ENCODE peak calls at places on chromosome 10, in four cellular contexts. R is activated naive CD8-positive, alpha-beta T cell treated with anti-CD3 and anti-CD28 coated beads, Interleukin-2, amount 50 U/mL, for 16 hours; L is neural crest cell; V is neuronal stem cell. K is an unnamed sample.

GRCh38 chr10:43057831-43058340 is 19.0 kb upstream of the RET start:
- DNase-seq in R (no peak), L (no peak), V (no peak), K (no peak)

GRCh38 chr10:123044391-123044790 is 35.6 kb downstream of the ACADSB start:
- DNase-seq in R (no peak), L (no peak), V (no peak), K (no peak)

GRCh38 chr10:71597821-71598498 is 121.6 kb downstream of the C10orf105 start:
- DNase-seq in R (no peak), L (no peak), V (no peak), K (no peak)

GRCh38 chr10:116195583-116195982 is 77.4 kb downstream of the GFRA1 start:
- DNase-seq in R (no peak), L (no peak), V (no peak), K (no peak)

GRCh38 chr10:30591249-30591670 is 38.3 kb downstream of the LYZL2 start:
- DNase-seq in R (peak), L (peak), V (peak), K (no peak)

GRCh38 chr10:527416-527815 is 162.1 kb downstream of the DIP2C start:
- DNase-seq in R (no peak), L (no peak), V (no peak), K (no peak)

GRCh38 chr10:104521901-104522827 is 118.9 kb upstream of the SORCS3 start:
- DNase-seq in R (no peak), L (no peak), V (no peak), K (no peak)

GRCh38 chr10:43398939-43399871 is 9.8 kb downstream of the HNRNPF start:
- DNase-seq in R (no peak), L (no peak), V (no peak), K (no peak)

GRCh38 chr10:12605580-12606405 is 256.4 kb downstream of the CAMK1D start:
- DNase-seq in R (no peak), L (no peak), V (no peak), K (peak)

GRCh38 chr10:80755893-80756292 is 218.2 kb downstream of the SH2D4B start:
- DNase-seq in R (no peak), L (no peak), V (no peak), K (no peak)

GRCh38 chr10:113520606-113521481 is 32.0 kb upstream of the HABP2 start:
- DNase-seq in R (no peak), L (peak), V (peak), K (no peak)

GRCh38 chr10:47260505-47261111 is 39.4 kb upstream of the GDF10 start:
- DNase-seq in R (no peak), L (no peak), V (no peak), K (no peak)

GRCh38 chr10:94997763-94998174 is 59.3 kb downstream of the CYP2C9 start:
- DNase-seq in R (no peak), L (no peak), V (peak), K (no peak)

GRCh38 chr10:98848361-98848760 is 387.3 kb downstream of the HPSE2 start:
- DNase-seq in R (no peak), L (no peak), V (no peak), K (no peak)

GRCh38 chr10:120940299-120940900 is 89.2 kb downstream of the WDR11 start:
- DNase-seq in R (no peak), L (no peak), V (no peak), K (no peak)

GRCh38 chr10:132502544-132503300 is 34.9 kb upstream of the INPP5A start:
- DNase-seq in R (no peak), L (no peak), V (no peak), K (no peak)

GRCh38 chr10:129531195-129531968 is 64.3 kb downstream of the MGMT start:
- DNase-seq in R (no peak), L (no peak), V (peak), K (no peak)

GRCh38 chr10:28939352-28940157 is 262.2 kb downstream of the BAMBI start:
- DNase-seq in R (no peak), L (peak), V (peak), K (no peak)

K was measured in activated naive CD4-positive, alpha-beta T cell.